ENCODE peak calls at places on chromosomes 5 and 9, in nine cellular contexts. One of them, this sample, is unnamed.

GRCh38 chr5:82265052-82265451 is 13.1 kb downstream of the RPS23 start:
- DNase-seq in LoVo: no peak
- DNase-seq in activated gamma-delta T cell: no peak
- DNase-seq in activated T-cell treated with anti-CD3 and anti-CD28 coated beads for 1 hour: no peak
- DNase-seq in stimulated activated CD4-positive, alpha-beta T cell treated with anti-CD3 and anti-CD28 coated beads, Interleukin-2, amount 100 ng/mL, for 4 hours: no peak
- DNase-seq in naive thymus-derived CD8-positive, alpha-beta T cell: no peak
- DNase-seq in endothelial cell: no peak
- DNase-seq in posterior cingulate gyrus: no peak
- DNase-seq in anterior cingulate cortex: no peak
- DNase-seq in this sample: no peak

GRCh38 chr9:28866951-28867350 is 1293.7 kb upstream of the C9orf72 start:
- DNase-seq in activated gamma-delta T cell: no peak
- DNase-seq in activated T-cell treated with anti-CD3 and anti-CD28 coated beads for 1 hour: no peak
- DNase-seq in stimulated activated CD4-positive, alpha-beta T cell treated with anti-CD3 and anti-CD28 coated beads, Interleukin-2, amount 100 ng/mL, for 4 hours: no peak
- DNase-seq in endothelial cell: no peak
- DNase-seq in anterior cingulate cortex: no peak
- DNase-seq in LoVo: no peak
- DNase-seq in naive thymus-derived CD8-positive, alpha-beta T cell: no peak
- DNase-seq in posterior cingulate gyrus: no peak
- DNase-seq in this sample: no peak

GRCh38 chr9:120536949-120537640 is 42.9 kb downstream of the CDK5RAP2 start:
- DNase-seq in posterior cingulate gyrus: no peak
- DNase-seq in activated gamma-delta T cell: no peak
- DNase-seq in LoVo: no peak
- DNase-seq in anterior cingulate cortex: no peak
- DNase-seq in endothelial cell: no peak
- DNase-seq in activated T-cell treated with anti-CD3 and anti-CD28 coated beads for 1 hour: no peak
- DNase-seq in naive thymus-derived CD8-positive, alpha-beta T cell: no peak
- DNase-seq in stimulated activated CD4-positive, alpha-beta T cell treated with anti-CD3 and anti-CD28 coated beads, Interleukin-2, amount 100 ng/mL, for 4 hours: no peak
- DNase-seq in this sample: no peak

GRCh38 chr9:132761602-132762001 is 91.3 kb downstream of the GTF3C4 start:
- DNase-seq in LoVo: no peak
- DNase-seq in anterior cingulate cortex: no peak
- DNase-seq in stimulated activated CD4-positive, alpha-beta T cell treated with anti-CD3 and anti-CD28 coated beads, Interleukin-2, amount 100 ng/mL, for 4 hours: no peak
- DNase-seq in activated gamma-delta T cell: no peak
- DNase-seq in endothelial cell: no peak
- DNase-seq in naive thymus-derived CD8-positive, alpha-beta T cell: no peak
- DNase-seq in posterior cingulate gyrus: no peak
- DNase-seq in activated T-cell treated with anti-CD3 and anti-CD28 coated beads for 1 hour: no peak
- DNase-seq in this sample: no peak

GRCh38 chr9:86912210-86912609 is 35.1 kb downstream of the GAS1 start:
- DNase-seq in activated T-cell treated with anti-CD3 and anti-CD28 coated beads for 1 hour: no peak
- DNase-seq in naive thymus-derived CD8-positive, alpha-beta T cell: no peak
- DNase-seq in posterior cingulate gyrus: no peak
- DNase-seq in LoVo: no peak
- DNase-seq in anterior cingulate cortex: no peak
- DNase-seq in endothelial cell: no peak
- DNase-seq in activated gamma-delta T cell: no peak
- DNase-seq in stimulated activated CD4-positive, alpha-beta T cell treated with anti-CD3 and anti-CD28 coated beads, Interleukin-2, amount 100 ng/mL, for 4 hours: no peak
- DNase-seq in this sample: no peak

GRCh38 chr5:34923694-34924461 is 5.5 kb upstream of the DNAJC21 start:
- DNase-seq in activated T-cell treated with anti-CD3 and anti-CD28 coated beads for 1 hour: no peak
- DNase-seq in endothelial cell: no peak
- DNase-seq in LoVo: peak; percentile 82
- DNase-seq in anterior cingulate cortex: no peak
- DNase-seq in naive thymus-derived CD8-positive, alpha-beta T cell: no peak
- DNase-seq in activated gamma-delta T cell: no peak
- DNase-seq in posterior cingulate gyrus: no peak
- DNase-seq in stimulated activated CD4-positive, alpha-beta T cell treated with anti-CD3 and anti-CD28 coated beads, Interleukin-2, amount 100 ng/mL, for 4 hours: peak; percentile 46
- DNase-seq in this sample: no peak

GRCh38 chr5:89988998-89989690 is 420.4 kb downstream of the CETN3 start:
- DNase-seq in naive thymus-derived CD8-positive, alpha-beta T cell: no peak
- DNase-seq in activated T-cell treated with anti-CD3 and anti-CD28 coated beads for 1 hour: no peak
- DNase-seq in endothelial cell: no peak
- DNase-seq in stimulated activated CD4-positive, alpha-beta T cell treated with anti-CD3 and anti-CD28 coated beads, Interleukin-2, amount 100 ng/mL, for 4 hours: no peak
- DNase-seq in activated gamma-delta T cell: no peak
- DNase-seq in posterior cingulate gyrus: no peak
- DNase-seq in LoVo: no peak
- DNase-seq in anterior cingulate cortex: no peak
- DNase-seq in this sample: no peak

GRCh38 chr9:14908221-14909206 is 1.7 kb downstream of the FREM1 start:
- DNase-seq in naive thymus-derived CD8-positive, alpha-beta T cell: no peak
- DNase-seq in LoVo: no peak
- DNase-seq in activated gamma-delta T cell: no peak
- DNase-seq in anterior cingulate cortex: no peak
- DNase-seq in stimulated activated CD4-positive, alpha-beta T cell treated with anti-CD3 and anti-CD28 coated beads, Interleukin-2, amount 100 ng/mL, for 4 hours: no peak
- DNase-seq in posterior cingulate gyrus: no peak
- DNase-seq in activated T-cell treated with anti-CD3 and anti-CD28 coated beads for 1 hour: no peak
- DNase-seq in endothelial cell: no peak
- DNase-seq in this sample: no peak

GRCh38 chr5:127813633-127814171 is 110.5 kb downstream of the CCDC192 start:
- DNase-seq in activated T-cell treated with anti-CD3 and anti-CD28 coated beads for 1 hour: no peak
- DNase-seq in LoVo: peak; percentile 32
- DNase-seq in anterior cingulate cortex: no peak
- DNase-seq in stimulated activated CD4-positive, alpha-beta T cell treated with anti-CD3 and anti-CD28 coated beads, Interleukin-2, amount 100 ng/mL, for 4 hours: no peak
- DNase-seq in posterior cingulate gyrus: no peak
- DNase-seq in activated gamma-delta T cell: no peak
- DNase-seq in naive thymus-derived CD8-positive, alpha-beta T cell: no peak
- DNase-seq in endothelial cell: no peak
- DNase-seq in this sample: no peak

GRCh38 chr5:87588316-87588715 is 175.6 kb upstream of the CCNH start:
- DNase-seq in posterior cingulate gyrus: no peak
- DNase-seq in LoVo: no peak
- DNase-seq in naive thymus-derived CD8-positive, alpha-beta T cell: no peak
- DNase-seq in activated gamma-delta T cell: no peak
- DNase-seq in stimulated activated CD4-positive, alpha-beta T cell treated with anti-CD3 and anti-CD28 coated beads, Interleukin-2, amount 100 ng/mL, for 4 hours: no peak
- DNase-seq in anterior cingulate cortex: no peak
- DNase-seq in endothelial cell: no peak
- DNase-seq in activated T-cell treated with anti-CD3 and anti-CD28 coated beads for 1 hour: no peak
- DNase-seq in this sample: no peak

GRCh38 chr5:43485406-43485805 is 1.7 kb upstream of the TMEM267 start:
- DNase-seq in activated T-cell treated with anti-CD3 and anti-CD28 coated beads for 1 hour: no peak
- DNase-seq in naive thymus-derived CD8-positive, alpha-beta T cell: no peak
- DNase-seq in anterior cingulate cortex: no peak
- DNase-seq in stimulated activated CD4-positive, alpha-beta T cell treated with anti-CD3 and anti-CD28 coated beads, Interleukin-2, amount 100 ng/mL, for 4 hours: no peak
- DNase-seq in LoVo: peak; percentile 42
- DNase-seq in endothelial cell: no peak
- DNase-seq in posterior cingulate gyrus: no peak
- DNase-seq in activated gamma-delta T cell: no peak
- DNase-seq in this sample: no peak

GRCh38 chr5:172713113-172713808 is 57.7 kb downstream of the DUSP1 start:
- DNase-seq in activated gamma-delta T cell: peak; percentile 29
- DNase-seq in posterior cingulate gyrus: peak; percentile 90
- DNase-seq in stimulated activated CD4-positive, alpha-beta T cell treated with anti-CD3 and anti-CD28 coated beads, Interleukin-2, amount 100 ng/mL, for 4 hours: peak; percentile 44
- DNase-seq in LoVo: peak; percentile 34
- DNase-seq in activated T-cell treated with anti-CD3 and anti-CD28 coated beads for 1 hour: peak; percentile 76
- DNase-seq in endothelial cell: peak; percentile 79
- DNase-seq in naive thymus-derived CD8-positive, alpha-beta T cell: peak; percentile 74
- DNase-seq in anterior cingulate cortex: peak; percentile 26
- DNase-seq in this sample: peak; percentile 58

GRCh38 chr5:141877478-141878185 is 578 bp downstream of the PCDH1 start:
- DNase-seq in anterior cingulate cortex: no peak
- DNase-seq in LoVo: peak; percentile 35
- DNase-seq in endothelial cell: no peak
- DNase-seq in naive thymus-derived CD8-positive, alpha-beta T cell: no peak
- DNase-seq in activated T-cell treated with anti-CD3 and anti-CD28 coated beads for 1 hour: no peak
- DNase-seq in stimulated activated CD4-positive, alpha-beta T cell treated with anti-CD3 and anti-CD28 coated beads, Interleukin-2, amount 100 ng/mL, for 4 hours: no peak
- DNase-seq in posterior cingulate gyrus: peak; percentile 82
- DNase-seq in activated gamma-delta T cell: no peak
- DNase-seq in this sample: no peak

GRCh38 chr9:130623466-130623865 is 40.9 kb upstream of the PRDM12 start:
- DNase-seq in posterior cingulate gyrus: no peak
- DNase-seq in LoVo: no peak
- DNase-seq in endothelial cell: no peak
- DNase-seq in stimulated activated CD4-positive, alpha-beta T cell treated with anti-CD3 and anti-CD28 coated beads, Interleukin-2, amount 100 ng/mL, for 4 hours: no peak
- DNase-seq in activated T-cell treated with anti-CD3 and anti-CD28 coated beads for 1 hour: no peak
- DNase-seq in anterior cingulate cortex: no peak
- DNase-seq in naive thymus-derived CD8-positive, alpha-beta T cell: no peak
- DNase-seq in activated gamma-delta T cell: no peak
- DNase-seq in this sample: no peak

GRCh38 chr5:75053286-75054109 is 1.1 kb upstream of the GCNT4 start:
- DNase-seq in naive thymus-derived CD8-positive, alpha-beta T cell: peak; percentile 81
- DNase-seq in LoVo: peak; percentile 71
- DNase-seq in posterior cingulate gyrus: peak; percentile 85
- DNase-seq in stimulated activated CD4-positive, alpha-beta T cell treated with anti-CD3 and anti-CD28 coated beads, Interleukin-2, amount 100 ng/mL, for 4 hours: peak; percentile 31
- DNase-seq in activated T-cell treated with anti-CD3 and anti-CD28 coated beads for 1 hour: peak; percentile 37
- DNase-seq in activated gamma-delta T cell: peak; percentile 25
- DNase-seq in endothelial cell: peak; percentile 61
- DNase-seq in anterior cingulate cortex: peak; percentile 35
- DNase-seq in this sample: peak; percentile 20

GRCh38 chr9:35905912-35906679 is at the start of gene HRCT1:
- DNase-seq in anterior cingulate cortex: no peak
- DNase-seq in stimulated activated CD4-positive, alpha-beta T cell treated with anti-CD3 and anti-CD28 coated beads, Interleukin-2, amount 100 ng/mL, for 4 hours: no peak
- DNase-seq in endothelial cell: no peak
- DNase-seq in activated T-cell treated with anti-CD3 and anti-CD28 coated beads for 1 hour: no peak
- DNase-seq in LoVo: peak; percentile 93
- DNase-seq in posterior cingulate gyrus: no peak
- DNase-seq in activated gamma-delta T cell: no peak
- DNase-seq in naive thymus-derived CD8-positive, alpha-beta T cell: no peak
- DNase-seq in this sample: no peak

GRCh38 chr9:112532427-112532826 is 45.8 kb downstream of the KIAA1958 start:
- DNase-seq in activated T-cell treated with anti-CD3 and anti-CD28 coated beads for 1 hour: no peak
- DNase-seq in stimulated activated CD4-positive, alpha-beta T cell treated with anti-CD3 and anti-CD28 coated beads, Interleukin-2, amount 100 ng/mL, for 4 hours: no peak
- DNase-seq in posterior cingulate gyrus: no peak
- DNase-seq in anterior cingulate cortex: no peak
- DNase-seq in activated gamma-delta T cell: no peak
- DNase-seq in LoVo: no peak
- DNase-seq in endothelial cell: no peak
- DNase-seq in naive thymus-derived CD8-positive, alpha-beta T cell: no peak
- DNase-seq in this sample: no peak

GRCh38 chr5:173954671-173955605 is 34.0 kb upstream of the C5orf47 start:
- DNase-seq in activated T-cell treated with anti-CD3 and anti-CD28 coated beads for 1 hour: no peak
- DNase-seq in LoVo: no peak
- DNase-seq in naive thymus-derived CD8-positive, alpha-beta T cell: no peak
- DNase-seq in endothelial cell: no peak
- DNase-seq in posterior cingulate gyrus: no peak
- DNase-seq in stimulated activated CD4-positive, alpha-beta T cell treated with anti-CD3 and anti-CD28 coated beads, Interleukin-2, amount 100 ng/mL, for 4 hours: no peak
- DNase-seq in anterior cingulate cortex: no peak
- DNase-seq in activated gamma-delta T cell: no peak
- DNase-seq in this sample: no peak

GRCh38 chr5:33438996-33439395 is 1.8 kb upstream of the TARS1 start:
- DNase-seq in endothelial cell: no peak
- DNase-seq in stimulated activated CD4-positive, alpha-beta T cell treated with anti-CD3 and anti-CD28 coated beads, Interleukin-2, amount 100 ng/mL, for 4 hours: no peak
- DNase-seq in naive thymus-derived CD8-positive, alpha-beta T cell: no peak
- DNase-seq in LoVo: no peak
- DNase-seq in activated T-cell treated with anti-CD3 and anti-CD28 coated beads for 1 hour: no peak
- DNase-seq in activated gamma-delta T cell: no peak
- DNase-seq in posterior cingulate gyrus: no peak
- DNase-seq in anterior cingulate cortex: no peak
- DNase-seq in this sample: no peak

GRCh38 chr5:117487556-117487955 is 912.9 kb upstream of the SEMA6A start:
- DNase-seq in posterior cingulate gyrus: no peak
- DNase-seq in anterior cingulate cortex: no peak
- DNase-seq in LoVo: no peak
- DNase-seq in endothelial cell: no peak
- DNase-seq in activated T-cell treated with anti-CD3 and anti-CD28 coated beads for 1 hour: no peak
- DNase-seq in naive thymus-derived CD8-positive, alpha-beta T cell: no peak
- DNase-seq in stimulated activated CD4-positive, alpha-beta T cell treated with anti-CD3 and anti-CD28 coated beads, Interleukin-2, amount 100 ng/mL, for 4 hours: no peak
- DNase-seq in activated gamma-delta T cell: no peak
- DNase-seq in this sample: no peak

GRCh38 chr5:16515532-16515931 is 49.9 kb upstream of the ZNF622 start:
- DNase-seq in anterior cingulate cortex: no peak
- DNase-seq in posterior cingulate gyrus: no peak
- DNase-seq in naive thymus-derived CD8-positive, alpha-beta T cell: no peak
- DNase-seq in LoVo: no peak
- DNase-seq in activated T-cell treated with anti-CD3 and anti-CD28 coated beads for 1 hour: no peak
- DNase-seq in stimulated activated CD4-positive, alpha-beta T cell treated with anti-CD3 and anti-CD28 coated beads, Interleukin-2, amount 100 ng/mL, for 4 hours: no peak
- DNase-seq in endothelial cell: no peak
- DNase-seq in activated gamma-delta T cell: no peak
- DNase-seq in this sample: no peak

GRCh38 chr9:135701067-135701967 is 668 bp upstream of the KCNT1 start:
- DNase-seq in posterior cingulate gyrus: no peak
- DNase-seq in endothelial cell: peak; percentile 19
- DNase-seq in activated T-cell treated with anti-CD3 and anti-CD28 coated beads for 1 hour: no peak
- DNase-seq in activated gamma-delta T cell: no peak
- DNase-seq in naive thymus-derived CD8-positive, alpha-beta T cell: peak; percentile 47
- DNase-seq in anterior cingulate cortex: no peak
- DNase-seq in stimulated activated CD4-positive, alpha-beta T cell treated with anti-CD3 and anti-CD28 coated beads, Interleukin-2, amount 100 ng/mL, for 4 hours: peak; percentile 22
- DNase-seq in LoVo: no peak
- DNase-seq in this sample: no peak

GRCh38 chr5:39117401-39117800 is 43.2 kb upstream of the RICTOR start:
- DNase-seq in naive thymus-derived CD8-positive, alpha-beta T cell: no peak
- DNase-seq in posterior cingulate gyrus: no peak
- DNase-seq in activated gamma-delta T cell: no peak
- DNase-seq in activated T-cell treated with anti-CD3 and anti-CD28 coated beads for 1 hour: no peak
- DNase-seq in stimulated activated CD4-positive, alpha-beta T cell treated with anti-CD3 and anti-CD28 coated beads, Interleukin-2, amount 100 ng/mL, for 4 hours: no peak
- DNase-seq in endothelial cell: no peak
- DNase-seq in LoVo: no peak
- DNase-seq in anterior cingulate cortex: no peak
- DNase-seq in this sample: no peak

GRCh38 chr9:18795947-18796705 is 236.9 kb downstream of the SAXO1 start:
- DNase-seq in activated gamma-delta T cell: no peak
- DNase-seq in naive thymus-derived CD8-positive, alpha-beta T cell: no peak
- DNase-seq in stimulated activated CD4-positive, alpha-beta T cell treated with anti-CD3 and anti-CD28 coated beads, Interleukin-2, amount 100 ng/mL, for 4 hours: no peak
- DNase-seq in activated T-cell treated with anti-CD3 and anti-CD28 coated beads for 1 hour: no peak
- DNase-seq in LoVo: no peak
- DNase-seq in endothelial cell: no peak
- DNase-seq in posterior cingulate gyrus: no peak
- DNase-seq in anterior cingulate cortex: no peak
- DNase-seq in this sample: no peak

GRCh38 chr9:2677927-2678889 is 39.1 kb upstream of the KCNV2 start:
- DNase-seq in activated gamma-delta T cell: no peak
- DNase-seq in stimulated activated CD4-positive, alpha-beta T cell treated with anti-CD3 and anti-CD28 coated beads, Interleukin-2, amount 100 ng/mL, for 4 hours: no peak
- DNase-seq in activated T-cell treated with anti-CD3 and anti-CD28 coated beads for 1 hour: no peak
- DNase-seq in anterior cingulate cortex: no peak
- DNase-seq in endothelial cell: no peak
- DNase-seq in naive thymus-derived CD8-positive, alpha-beta T cell: no peak
- DNase-seq in LoVo: no peak
- DNase-seq in posterior cingulate gyrus: no peak
- DNase-seq in this sample: no peak

This sample was measured in activated T-helper 1 cell treated with Interleukin-2 at 50 U/mL for 16 hours.